ENCODE peak calls at places on chromosome 3, in eight cellular contexts. P is transverse colon, X is ovary, B is spleen, V is A549, K is IMR-90, N is testis, F is upper lobe of left lung. R is an unnamed sample.
A peak's percentile ranks its signal among the peaks of the same experiment; 100 is the strongest.

GRCh38 chr3:148646126-148646660 is 51.5 kb upstream of the AGTR1 start:
- DNase-seq in X (no peak), B (no peak), K (peak; percentile 25), F (no peak), V (no peak), P (no peak), N (no peak), R (no peak)

GRCh38 chr3:72018339-72018984 is 233.5 kb upstream of the PROK2 start:
- DNase-seq in N (no peak), X (no peak), V (no peak), P (no peak), B (no peak), F (no peak), K (peak; percentile 7), R (no peak)

GRCh38 chr3:120203016-120203415 is 82.0 kb downstream of the GPR156 start:
- DNase-seq in X (no peak), B (no peak), F (peak; percentile 61), N (peak; percentile 54), K (peak; percentile 78), P (no peak), V (no peak), R (peak; percentile 40)

GRCh38 chr3:42013652-42014442 is 51.9 kb upstream of the ULK4 start:
- DNase-seq in V (no peak), N (peak; percentile 26), F (peak; percentile 59), K (no peak), B (peak; percentile 92), X (peak; percentile 61), P (peak; percentile 55), R (no peak)

GRCh38 chr3:129936757-129937156 is 37.8 kb upstream of the TRH start:
- DNase-seq in N (peak; percentile 93), F (peak; percentile 67), X (peak; percentile 55), B (peak; percentile 66), P (peak; percentile 53), K (peak; percentile 28), V (peak; percentile 65), R (peak; percentile 58)

GRCh38 chr3:58202917-58203360 is 7.8 kb downstream of the DNASE1L3 start:
- DNase-seq in K (no peak), B (no peak), X (no peak), V (no peak), F (no peak), N (no peak), P (no peak), R (no peak)

GRCh38 chr3:177569823-177570657 is 372.8 kb upstream of the TBL1XR1 start:
- DNase-seq in X (no peak), B (no peak), F (no peak), K (no peak), P (no peak), N (no peak), V (no peak), R (no peak)

GRCh38 chr3:132253262-132253878 is 63.8 kb upstream of the ACP3 start:
- DNase-seq in V (peak; percentile 70), N (no peak), K (peak; percentile 76), X (no peak), P (peak; percentile 16), F (no peak), B (no peak), R (peak; percentile 53)

GRCh38 chr3:185781759-185782158 is 43.1 kb downstream of the IGF2BP2 start:
- DNase-seq in F (no peak), K (peak; percentile 90), B (no peak), X (no peak), V (no peak), N (no peak), P (no peak), R (no peak)

GRCh38 chr3:55585856-55586255 is 98.8 kb upstream of the WNT5A start:
- DNase-seq in N (no peak), P (no peak), B (no peak), F (no peak), V (no peak), K (no peak), X (no peak), R (no peak)

GRCh38 chr3:44227622-44228021 is 14.1 kb upstream of the TOPAZ1 start:
- DNase-seq in V (no peak), P (no peak), X (no peak), B (no peak), N (no peak), K (no peak), F (peak; percentile 66), R (no peak)

GRCh38 chr3:113148307-113148703 is 63.1 kb upstream of the BOC start:
- DNase-seq in F (no peak), N (peak; percentile 34), P (peak; percentile 26), B (no peak), K (no peak), X (peak; percentile 50), V (no peak), R (peak; percentile 49)

GRCh38 chr3:193971268-193971751 is 164.6 kb upstream of the HES1 start:
- DNase-seq in K (no peak), P (peak; percentile 81), V (peak; percentile 12), F (peak; percentile 66), B (no peak), X (no peak), N (no peak), R (peak; percentile 38)

GRCh38 chr3:126994661-126995161 is 11.8 kb downstream of the PLXNA1 start:
- DNase-seq in P (no peak), X (no peak), F (no peak), N (no peak), V (no peak), K (no peak), B (no peak), R (no peak)

GRCh38 chr3:70065666-70066253 is 66.2 kb downstream of the SAMMSON start:
- DNase-seq in P (no peak), V (peak; percentile 5), F (no peak), B (no peak), X (no peak), N (no peak), K (no peak), R (no peak)

DNA sequence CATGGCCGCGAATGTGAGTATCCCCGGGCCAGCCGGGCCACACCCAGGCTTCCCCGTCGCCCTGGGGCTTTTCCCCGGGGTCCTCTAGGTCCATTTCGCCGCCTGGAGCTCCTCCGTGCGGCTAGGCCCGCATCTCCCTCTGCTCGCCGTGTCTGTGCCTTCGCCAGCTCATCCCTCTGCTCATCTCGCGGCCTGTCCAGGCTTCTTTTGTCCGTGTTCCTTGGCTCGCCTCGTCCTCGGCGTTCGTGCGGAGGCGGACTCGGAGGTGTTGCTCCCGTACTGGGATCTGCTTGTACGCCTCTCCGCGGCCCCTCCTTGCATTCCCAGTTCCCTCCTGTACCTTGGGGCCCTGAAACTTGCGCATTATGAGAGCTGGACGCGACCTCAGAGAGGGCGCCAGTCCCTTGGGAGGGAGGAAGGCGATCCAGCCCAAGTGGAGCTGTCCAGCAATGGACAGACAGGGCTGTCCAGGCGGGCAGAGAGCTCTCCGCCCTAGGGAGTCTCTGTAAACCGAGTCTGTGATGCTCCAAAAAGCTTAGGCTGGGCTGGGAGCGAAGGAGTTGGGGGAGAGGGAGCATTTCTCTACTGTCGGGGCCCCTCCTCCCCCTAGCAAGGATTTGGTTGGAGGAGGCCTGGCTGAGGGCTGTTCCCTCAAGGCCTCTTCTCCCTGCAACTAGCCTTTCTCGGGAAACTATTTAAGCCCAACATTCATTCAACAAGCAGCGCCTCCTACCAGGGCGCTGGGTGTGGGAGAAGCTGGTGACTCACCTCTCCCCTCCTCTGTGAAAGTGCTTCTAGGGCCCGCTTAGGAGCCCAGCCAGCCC is 553 bp downstream of the TMEM43 start:
- DNase-seq in V (peak; percentile 83), F (peak; percentile 92), P (peak; percentile 80), X (peak; percentile 66), K (peak; percentile 94), B (no peak), N (peak; percentile 60), R (peak; percentile 50)
- TF ChIP-seq POLR2A in V (no peak), F (peak; percentile 67), P (peak; percentile 53), X (no peak), K (peak; percentile 44), B (no peak), N (no peak), R (peak; percentile 55)

GRCh38 chr3:124982855-124983254 is 48.3 kb upstream of the MUC13 start:
- DNase-seq in K (no peak), X (no peak), P (no peak), F (no peak), B (no peak), V (no peak), N (no peak), R (no peak)
- TF ChIP-seq POLR2A in K (no peak), X (no peak), P (no peak), F (no peak), B (no peak), V (no peak), N (no peak), R (no peak)

DNA sequence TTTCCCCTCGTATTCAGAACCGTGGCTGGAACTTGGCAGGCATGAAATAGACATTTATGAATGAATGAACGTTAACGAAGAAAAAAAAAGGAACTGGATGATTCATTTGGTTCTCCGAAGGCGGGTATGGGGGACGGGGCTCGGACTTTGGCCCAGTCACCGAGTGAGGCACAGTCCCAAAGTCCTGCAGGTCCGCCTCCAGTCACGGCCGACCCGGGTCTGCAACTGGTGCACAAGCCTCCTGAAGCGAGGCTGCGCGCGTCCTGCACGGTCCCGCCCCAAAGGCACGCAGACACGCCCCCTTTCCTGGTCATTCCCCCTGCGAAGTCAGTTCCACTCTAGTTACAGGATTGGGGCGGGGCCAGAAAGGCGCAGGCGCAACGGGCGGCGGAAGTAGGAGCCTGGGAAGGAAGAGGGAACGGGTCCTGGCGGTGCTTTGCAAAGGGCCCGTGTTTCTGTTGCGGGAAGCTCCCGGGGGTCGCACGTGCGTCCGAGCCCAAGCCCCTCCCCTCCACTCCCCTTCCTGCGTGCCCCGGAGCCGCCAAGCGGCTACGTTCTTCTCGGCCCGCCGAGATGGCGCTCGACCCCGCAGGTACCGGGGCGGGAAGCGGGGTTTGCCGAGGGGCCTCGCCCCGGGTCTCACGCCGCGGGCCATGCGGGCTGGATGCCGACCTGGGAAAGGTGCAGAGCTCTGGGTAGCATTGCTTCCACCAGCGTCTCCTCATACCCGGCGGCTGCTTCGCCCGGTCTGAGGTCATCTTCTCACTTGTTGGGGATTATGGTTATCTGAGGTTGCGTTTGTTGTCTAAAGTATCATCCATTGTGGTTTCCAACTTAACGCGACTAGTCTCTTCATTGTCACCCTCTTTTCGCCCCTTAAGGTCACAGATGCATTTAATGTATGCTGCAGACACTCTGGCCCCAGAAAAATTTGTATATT is at the start of gene CMC1:
- DNase-seq in F (peak; percentile 99), P (peak; percentile 99), V (peak; percentile 97), N (peak; percentile 99), K (peak; percentile 94), B (peak; percentile 98), X (peak; percentile 99), R (peak; percentile 97)
- TF ChIP-seq POLR2A in F (peak; percentile 93), P (peak; percentile 92), V (peak; percentile 97), N (peak; percentile 47), K (peak; percentile 77), B (no peak), X (peak; percentile 74), R (peak; percentile 82)

GRCh38 chr3:134373942-134374790 is at the start of gene AMOTL2:
- DNase-seq in X (peak; percentile 94), B (peak; percentile 87), K (peak; percentile 97), F (peak; percentile 87), N (peak; percentile 86), V (peak; percentile 93), P (peak; percentile 83), R (peak; percentile 89)
- TF ChIP-seq POLR2A in X (peak; percentile 76), B (no peak), K (peak; percentile 99), F (peak; percentile 95), N (no peak), V (peak; percentile 63), P (peak; percentile 91), R (peak; percentile 78)

GRCh38 chr3:136751259-136752045 is 726 bp downstream of the STAG1 start:
- DNase-seq in V (peak; percentile 78), K (peak; percentile 73), F (peak; percentile 71), B (peak; percentile 94), X (peak; percentile 82), P (peak; percentile 81), N (peak; percentile 83), R (peak; percentile 59)
- TF ChIP-seq POLR2A in V (no peak), K (peak; percentile 27), F (no peak), B (no peak), X (no peak), P (peak; percentile 35), N (no peak), R (no peak)

GRCh38 chr3:141326123-141326522 is 42.2 kb upstream of the ZBTB38 start:
- DNase-seq in X (no peak), P (peak; percentile 82), B (no peak), V (peak; percentile 76), N (no peak), F (no peak), K (no peak), R (no peak)
- TF ChIP-seq POLR2A in X (no peak), P (peak; percentile 64), B (no peak), V (no peak), N (no peak), F (no peak), K (no peak), R (no peak)